ENCODE peak calls at places on chromosome 22, in eight cellular contexts. Y is stomach, J is sigmoid colon, M is uterus, T is prostate gland, S is vagina, I is IMR-90, G is HepG2. K is an unnamed sample.

GRCh38 chr22:20536590-20537324 is 29.3 kb downstream of the MED15 start:
- DNase-seq in M (no peak), G (no peak), T (no peak), Y (no peak), J (no peak), S (no peak), I (no peak), K (no peak)

GRCh38 chr22:17303840-17304779 is 65.2 kb upstream of the CECR2 start:
- DNase-seq in J (no peak), Y (peak; percentile 21), T (no peak), I (no peak), M (no peak), S (no peak), G (no peak), K (no peak)

GRCh38 chr22:36865346-36865745 is 4.5 kb downstream of the NCF4 start:
- DNase-seq in M (no peak), T (no peak), G (no peak), Y (no peak), S (no peak), J (no peak), I (no peak), K (no peak)

GRCh38 chr22:19555651-19556050 is 31.4 kb upstream of the CLDN5 start:
- DNase-seq in M (no peak), T (no peak), S (no peak), Y (no peak), G (no peak), J (no peak), I (no peak), K (peak; percentile 75)

GRCh38 chr22:19085233-19086043 is 36.8 kb downstream of the DGCR2 start:
- DNase-seq in J (peak; percentile 30), Y (no peak), I (peak; percentile 52), G (peak; percentile 26), T (no peak), M (no peak), S (no peak), K (no peak)

GRCh38 chr22:38355275-38355674 is 38.0 kb upstream of the CSNK1E start:
- DNase-seq in M (no peak), J (peak; percentile 32), T (no peak), Y (peak; percentile 21), G (no peak), I (no peak), S (no peak), K (peak; percentile 74)

GRCh38 chr22:35620624-35621245 is 3.6 kb upstream of the MB start:
- DNase-seq in J (peak; percentile 86), T (no peak), M (peak; percentile 60), G (no peak), I (peak; percentile 36), Y (no peak), S (no peak), K (no peak)

GRCh38 chr22:44358723-44359440 is 46.1 kb upstream of the SHISAL1 start:
- DNase-seq in M (peak; percentile 29), J (peak; percentile 72), G (no peak), I (no peak), Y (no peak), S (no peak), T (no peak), K (peak; percentile 68)

GRCh38 chr22:36415415-36416168 is 27.8 kb upstream of the MYH9 start:
- DNase-seq in I (no peak), M (no peak), T (no peak), Y (no peak), G (no peak), J (no peak), S (no peak), K (no peak)

GRCh38 chr22:21698430-21699329 is 32.9 kb downstream of the PPIL2 start:
- DNase-seq in G (no peak), S (no peak), J (no peak), Y (no peak), T (no peak), M (peak; percentile 50), I (no peak), K (no peak)

GRCh38 chr22:30309981-30310672 is 16.6 kb downstream of the TBC1D10A start:
- DNase-seq in M (peak; percentile 44), G (no peak), S (no peak), I (peak; percentile 72), T (peak; percentile 72), J (peak; percentile 88), Y (peak; percentile 77), K (peak; percentile 79)

GRCh38 chr22:47354668-47355387 is 592.4 kb downstream of the TBC1D22A start:
- DNase-seq in S (no peak), Y (peak; percentile 20), I (no peak), J (no peak), M (no peak), G (no peak), T (no peak), K (peak; percentile 71)

GRCh38 chr22:32562396-32562795 is 87.8 kb downstream of the FBXO7 start:
- DNase-seq in S (no peak), Y (no peak), M (no peak), T (no peak), I (no peak), G (no peak), J (peak; percentile 62), K (no peak)

GRCh38 chr22:38866399-38867123 is 5.5 kb downstream of the CBX6 start:
- DNase-seq in M (no peak), S (no peak), G (no peak), J (peak; percentile 64), I (no peak), T (no peak), Y (no peak), K (no peak)

GRCh38 chr22:30424471-30425326 is 869 bp upstream of the MTFP1 start:
- DNase-seq in G (no peak), Y (no peak), I (peak; percentile 28), S (no peak), J (no peak), M (no peak), T (no peak), K (no peak)

GRCh38 chr22:43925433-43926348 is 2.1 kb downstream of the PNPLA3 start:
- DNase-seq in M (no peak), Y (no peak), G (peak; percentile 95), S (no peak), J (no peak), I (no peak), T (peak; percentile 28), K (no peak)

GRCh38 chr22:33576205-33576604 is 344.1 kb downstream of the LARGE1 start:
- DNase-seq in S (no peak), Y (no peak), M (no peak), I (no peak), J (no peak), G (no peak), T (no peak), K (no peak)

GRCh38 chr22:46067159-46068111 is 82.9 kb upstream of the PPARA start:
- DNase-seq in S (no peak), Y (peak; percentile 21), I (no peak), M (peak; percentile 38), T (no peak), G (no peak), J (peak; percentile 69), K (peak; percentile 78)
- H3K4me3 ChIP-seq in S (peak overlapping the region; percentile 38), Y (peak overlapping the region; percentile 15), I (no peak overlapping the region), M (peak overlapping the region; percentile 28), T (peak overlapping the region; percentile 87), G (no peak overlapping the region), J (no peak overlapping the region), K (no peak overlapping the region)

DNA sequence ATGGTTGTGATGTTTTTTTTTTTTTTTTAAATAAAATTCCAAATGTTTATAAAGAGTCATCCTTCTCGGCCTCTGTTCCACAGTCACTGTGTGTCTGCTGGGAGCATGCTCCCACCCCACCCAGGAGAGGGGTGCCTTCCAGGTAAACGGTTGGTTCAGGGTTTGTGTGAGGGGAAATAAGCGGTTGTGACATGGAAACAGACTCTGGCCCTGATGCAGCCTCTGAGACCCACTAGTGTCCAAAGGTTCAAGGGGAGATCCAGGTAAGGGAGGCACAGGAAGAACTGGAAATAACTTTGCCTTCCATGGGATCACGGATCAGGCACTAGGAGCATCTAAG is 6.0 kb upstream of the GAS2L1 start:
- DNase-seq in J (no peak), M (no peak), T (no peak), S (no peak), G (no peak), I (no peak), Y (no peak), K (peak; percentile 67)
- TF ChIP-seq POLR2A in J (no peak), M (no peak), T (no peak), S (no peak), G (no peak), I (no peak), Y (no peak), K (no peak)

DNA sequence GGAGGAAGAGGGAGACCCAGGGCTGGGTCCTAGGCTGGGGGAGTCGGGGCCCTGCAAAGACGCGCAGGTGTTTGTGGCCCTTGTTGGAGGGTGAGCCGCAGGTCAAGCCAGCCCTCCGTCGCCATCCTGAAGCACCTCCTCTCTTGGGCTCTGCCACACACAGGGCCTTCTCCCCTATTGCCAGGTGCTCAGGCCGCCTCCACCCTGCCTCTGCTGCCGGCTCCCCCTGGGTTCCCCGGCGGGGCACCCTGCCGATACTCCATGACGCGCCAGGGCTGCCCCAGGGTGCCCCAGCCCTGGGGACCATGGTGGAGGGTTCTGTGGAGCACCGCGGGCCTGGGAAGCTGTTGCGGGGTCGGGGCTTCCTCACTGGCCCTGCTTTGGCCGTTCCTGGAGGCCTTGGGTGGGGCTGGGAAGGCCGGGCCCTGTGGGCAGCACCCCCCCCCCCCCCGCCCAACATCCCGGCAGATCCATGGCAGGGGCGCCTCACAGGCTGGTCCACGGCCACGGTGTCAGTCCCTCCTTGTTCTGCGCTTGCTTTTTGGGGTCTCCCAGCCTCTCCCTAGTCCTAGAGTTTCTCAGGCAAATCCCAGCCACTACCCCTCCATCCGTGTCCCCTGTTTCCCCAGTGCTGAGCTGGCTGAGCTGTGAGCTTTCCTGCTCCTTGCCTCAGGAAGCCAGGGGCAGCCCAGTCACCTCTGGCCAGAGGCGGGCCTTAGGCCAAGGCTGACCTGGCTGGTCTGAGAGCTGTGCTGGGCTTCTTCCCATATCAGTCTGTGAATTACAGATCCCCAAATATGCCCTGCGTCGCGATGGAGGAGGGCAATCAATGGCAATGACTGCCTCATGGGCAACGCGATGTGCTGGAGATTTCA is 2.3 kb upstream of the ADORA2A start:
- DNase-seq in Y (no peak), M (no peak), T (no peak), S (no peak), J (no peak), G (no peak), I (no peak), K (no peak)
- H3K4me3 ChIP-seq in Y (peak overlapping the region; percentile 59), M (peak overlapping the region; percentile 9), T (no peak overlapping the region), S (peak overlapping the region; percentile 51), J (no peak overlapping the region), G (peak overlapping the region; percentile 68), I (no peak overlapping the region), K (no peak overlapping the region)

GRCh38 chr22:25451480-25452114 is 112.9 kb upstream of the GRK3 start:
- DNase-seq in S (no peak), G (no peak), J (no peak), I (peak; percentile 42), M (no peak), Y (no peak), T (no peak), K (no peak)

GRCh38 chr22:25449781-25450317 is 114.6 kb upstream of the GRK3 start:
- DNase-seq in Y (no peak), M (no peak), T (no peak), J (no peak), S (no peak), I (no peak), G (no peak), K (no peak)

GRCh38 chr22:25448435-25449051 is 115.9 kb upstream of the GRK3 start:
- DNase-seq in Y (no peak), G (no peak), S (no peak), I (peak; percentile 47), M (no peak), T (no peak), J (no peak), K (no peak)

GRCh38 chr22:25447067-25447688 is 117.3 kb upstream of the GRK3 start:
- DNase-seq in Y (no peak), I (no peak), S (no peak), G (peak; percentile 72), T (no peak), J (no peak), M (no peak), K (no peak)

GRCh38 chr22:25447689-25448434 is 116.6 kb upstream of the GRK3 start:
- DNase-seq in J (peak; percentile 92), T (peak; percentile 73), G (peak; percentile 83), S (no peak), Y (peak; percentile 93), I (peak; percentile 78), M (peak; percentile 85), K (peak; percentile 80)
- TF ChIP-seq POLR2A in J (no peak), T (no peak), G (peak; percentile 78), S (no peak), Y (no peak), I (peak; percentile 70), M (peak; percentile 31), K (no peak)